ENCODE peak calls at places on chromosomes 12 and 14, in six cellular contexts. E is suprapubic skin, H is PC-3, M is mammary epithelial cell, L is kidney epithelial cell, O is BJ. Q is an unnamed sample. For H3K36me3, the result is how much of the 10 kb centered on the place peaks cover.

GRCh38 chr14:68589447-68590232 is 203.2 kb downstream of the ZFP36L1 start:
- DNase-seq in E (peak), H (no peak), M (no peak), L (no peak), O (peak), Q (no peak)

GRCh38 chr12:75997658-75998057 is 33.9 kb downstream of the PHLDA1 start:
- DNase-seq in E (no peak), H (no peak), M (no peak), L (no peak), O (no peak), Q (no peak)

GRCh38 chr14:75070383-75070782 is 942 bp downstream of the ZC2HC1C start:
- DNase-seq in E (peak), H (no peak), M (no peak), L (no peak), O (no peak), Q (no peak)

GRCh38 chr14:99347561-99347960 is 75.6 kb upstream of the BCL11B start:
- DNase-seq in E (no peak), H (no peak), M (no peak), L (no peak), O (no peak), Q (no peak)

GRCh38 chr12:120851444-120851843 is 52.7 kb downstream of the SPPL3 start:
- DNase-seq in E (no peak), H (no peak), M (no peak), L (no peak), O (no peak), Q (no peak)

GRCh38 chr12:75366629-75367028 is 24.3 kb upstream of the GLIPR1L2 start:
- DNase-seq in E (no peak), H (no peak), M (no peak), L (no peak), O (no peak), Q (no peak)

GRCh38 chr14:52563120-52563519 is 10.5 kb downstream of the GPR137C start:
- DNase-seq in E (no peak), H (peak), M (peak), L (no peak), O (no peak), Q (no peak)

GRCh38 chr12:31732926-31733548 is 4.2 kb upstream of the AMN1 start:
- DNase-seq in E (no peak), H (peak), M (peak), L (peak), O (peak), Q (no peak)

GRCh38 chr12:88896958-88897357 is 316.7 kb upstream of the KITLG start:
- DNase-seq in E (no peak), H (peak), M (no peak), L (no peak), O (peak), Q (no peak)

GRCh38 chr14:89826581-89826980 is 127.9 kb downstream of the EFCAB11 start:
- DNase-seq in E (no peak), H (peak), M (peak), L (no peak), O (no peak), Q (no peak)

GRCh38 chr14:105841022-105842009 is 314.9 kb downstream of the TMEM121 start:
- DNase-seq in E (peak), H (no peak), M (no peak), L (no peak), O (no peak), Q (no peak)

GRCh38 chr12:132622437-132623071 is 4.0 kb downstream of the P2RX2 start:
- DNase-seq in E (no peak), H (peak), M (no peak), L (no peak), O (peak), Q (no peak)

GRCh38 chr12:92175961-92176360 is 30.3 kb upstream of the BTG1 start:
- DNase-seq in E (no peak), H (no peak), M (no peak), L (no peak), O (no peak), Q (no peak)

GRCh38 chr12:958449-959123 is 9.1 kb upstream of the RAD52 start:
- DNase-seq in E (no peak), H (peak), M (no peak), L (no peak), O (no peak), Q (no peak)

GRCh38 chr12:65637774-65638173 is 186.5 kb upstream of the HMGA2 start:
- DNase-seq in E (no peak), H (peak), M (no peak), L (no peak), O (no peak), Q (no peak)

GRCh38 chr12:108720757-108721514 is 10.4 kb downstream of the CORO1C start:
- DNase-seq in E (no peak), H (peak), M (peak), L (no peak), O (no peak), Q (no peak)

DNA sequence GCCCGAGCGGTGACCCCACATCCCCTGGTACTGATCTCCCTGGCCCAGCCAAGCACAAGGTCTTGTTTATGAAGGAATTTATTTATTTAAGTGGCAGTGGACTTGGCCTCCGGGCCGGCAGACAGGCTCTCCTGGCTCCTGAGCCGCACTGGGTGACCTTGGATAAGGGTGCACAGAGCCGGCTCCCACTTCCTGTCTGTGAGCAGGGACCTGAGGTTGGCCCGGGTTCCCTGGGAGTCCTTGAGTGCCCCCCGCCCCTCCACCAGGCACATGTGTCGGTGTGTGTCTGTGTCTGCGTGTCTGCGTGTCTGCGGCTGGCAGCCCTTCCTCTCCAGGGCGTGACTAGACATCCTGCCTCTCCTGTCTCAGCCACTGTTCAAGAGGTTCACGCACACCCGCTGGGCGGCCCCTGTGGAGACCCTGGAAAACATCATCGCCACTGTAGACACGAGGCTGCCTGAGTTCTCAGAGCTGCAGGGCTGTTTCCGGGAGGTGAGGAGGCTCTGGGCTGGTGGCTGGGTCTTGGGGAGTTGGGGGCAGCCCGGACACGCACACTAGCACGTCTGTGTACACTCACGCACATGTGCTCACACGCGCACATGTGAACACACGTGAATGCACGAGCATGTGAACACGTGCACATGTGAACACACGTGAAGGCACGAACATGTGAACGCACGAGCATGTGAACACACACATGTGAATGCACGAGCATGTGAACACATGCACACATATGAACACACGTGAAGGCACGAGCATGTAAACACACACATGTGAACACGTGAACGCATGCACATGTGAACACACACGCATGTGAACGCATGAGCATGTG is 9.3 kb downstream of the TNFAIP2 start:
- DNase-seq in E (no peak), H (no peak), M (no peak), L (no peak), O (no peak), Q (no peak)
- H3K36me3 ChIP-seq in E (half or more), H (under half), M (under half), L (under half), O (under half), Q (under half)

GRCh38 chr12:69602954-69603353 is 7.8 kb downstream of the LRRC10 start:
- DNase-seq in E (no peak), H (no peak), M (no peak), L (no peak), O (no peak), Q (no peak)
- H3K36me3 ChIP-seq in E (half or more), H (under half), M (under half), L (under half), O (under half), Q (half or more)

DNA sequence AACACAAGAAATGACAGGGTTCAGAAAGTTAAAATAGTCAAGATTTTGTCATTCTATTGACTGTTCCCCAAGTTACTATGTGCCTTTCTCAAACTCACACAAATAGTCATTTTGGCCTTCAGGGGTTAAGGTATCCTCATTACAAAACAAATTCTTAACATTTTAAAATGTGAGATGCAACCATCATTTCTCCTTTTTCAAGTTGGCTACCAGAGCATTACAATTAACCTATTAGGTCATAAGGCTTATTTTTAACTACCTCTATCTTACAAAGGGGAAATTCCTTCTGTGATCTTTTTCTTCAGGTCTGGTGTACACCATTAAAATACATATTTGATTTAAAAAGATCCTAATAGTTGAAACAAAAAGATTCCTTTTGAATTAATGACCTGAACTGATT is 61.2 kb downstream of the SLC38A1 start:
- DNase-seq in E (no peak), H (no peak), M (no peak), L (no peak), O (no peak), Q (no peak)
- H3K36me3 ChIP-seq in E (under half), H (half or more), M (under half), L (under half), O (under half), Q (under half)

GRCh38 chr14:95774265-95775160 is 60.6 kb upstream of the TCL1A start:
- DNase-seq in E (no peak), H (peak), M (peak), L (no peak), O (no peak), Q (no peak)

GRCh38 chr14:95765016-95765415 is 51.1 kb upstream of the TCL1A start:
- DNase-seq in E (no peak), H (no peak), M (no peak), L (no peak), O (no peak), Q (no peak)

GRCh38 chr14:95769976-95770375 is 56.1 kb upstream of the TCL1A start:
- DNase-seq in E (no peak), H (no peak), M (no peak), L (no peak), O (no peak), Q (no peak)

DNA sequence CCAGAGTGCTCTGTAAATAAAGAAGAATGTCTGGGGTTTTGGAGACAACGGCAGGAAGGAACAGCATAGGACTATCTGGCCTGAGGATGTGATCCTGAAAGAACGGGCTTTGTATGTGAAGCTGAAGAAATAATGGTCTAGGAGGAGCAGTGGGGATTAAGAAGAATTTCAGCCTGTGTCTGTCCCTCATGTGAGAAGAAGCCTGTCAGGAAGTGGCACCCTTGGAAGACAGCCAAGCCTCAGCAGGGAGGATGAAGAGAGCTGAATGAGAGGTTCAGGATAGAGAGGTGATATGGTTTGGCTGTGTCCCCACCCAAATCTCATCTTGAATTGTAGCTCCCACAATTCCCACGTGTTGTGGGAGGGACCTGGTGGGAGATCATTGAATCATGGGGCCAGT is 56.9 kb upstream of the TCL1A start:
- DNase-seq in E (no peak), H (no peak), M (no peak), L (no peak), O (no peak), Q (no peak)
- H3K36me3 ChIP-seq in E (under half), H (under half), M (under half), L (under half), O (under half), Q (under half)

GRCh38 chr12:106341086-106341879 is 16.3 kb upstream of the POLR3B start:
- DNase-seq in E (no peak), H (no peak), M (no peak), L (no peak), O (no peak), Q (no peak)
- H3K36me3 ChIP-seq in E (under half), H (under half), M (under half), L (under half), O (under half), Q (under half)

GRCh38 chr12:71771069-71771468 is 16.4 kb downstream of the RAB21 start:
- DNase-seq in E (no peak), H (no peak), M (no peak), L (no peak), O (no peak), Q (no peak)
- H3K36me3 ChIP-seq in E (under half), H (under half), M (under half), L (under half), O (under half), Q (under half)

GRCh38 chr12:113820842-113821241 is 145.3 kb downstream of the RBM19 start:
- DNase-seq in E (no peak), H (no peak), M (no peak), L (no peak), O (no peak), Q (no peak)

GRCh38 chr12:113820310-113820709 is 145.8 kb downstream of the RBM19 start:
- DNase-seq in E (no peak), H (no peak), M (no peak), L (no peak), O (no peak), Q (no peak)

GRCh38 chr12:113818833-113819232 is 147.3 kb downstream of the RBM19 start:
- DNase-seq in E (no peak), H (peak), M (no peak), L (no peak), O (no peak), Q (no peak)

GRCh38 chr12:113818278-113818677 is 147.8 kb downstream of the RBM19 start:
- DNase-seq in E (no peak), H (no peak), M (no peak), L (no peak), O (no peak), Q (no peak)

DNA sequence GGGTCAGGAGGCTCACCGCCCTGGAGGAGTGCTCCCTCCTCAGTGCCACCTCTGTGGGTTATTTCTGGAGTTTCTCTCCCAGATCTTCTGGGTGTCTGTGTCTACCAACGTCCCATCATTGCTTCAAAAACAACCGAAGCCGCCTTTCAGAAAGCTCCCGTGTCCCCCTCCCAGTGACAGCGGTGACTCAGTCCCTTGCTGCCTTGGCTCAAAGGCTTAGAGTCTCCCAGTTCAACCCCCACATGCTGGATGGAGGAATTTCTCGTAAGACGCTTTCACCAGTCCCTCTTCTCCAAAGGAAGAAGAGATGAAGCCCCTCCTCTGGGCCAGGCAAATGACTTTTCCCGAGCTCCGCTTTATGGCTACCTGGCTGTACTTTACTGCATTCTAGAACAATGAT is 146.6 kb downstream of the RBM19 start:
- DNase-seq in E (no peak), H (no peak), M (no peak), L (no peak), O (no peak), Q (no peak)
- H3K36me3 ChIP-seq in E (under half), H (under half), M (under half), L (under half), O (under half), Q (under half)

GRCh38 chr14:101914083-101914482 is 50.3 kb upstream of the DYNC1H1 start:
- DNase-seq in E (no peak), H (no peak), M (no peak), L (no peak), O (no peak), Q (no peak)
- H3K36me3 ChIP-seq in E (half or more), H (under half), M (under half), L (under half), O (under half), Q (half or more)

GRCh38 chr14:34750670-34751069 is 36.3 kb upstream of the CFL2 start:
- DNase-seq in E (no peak), H (no peak), M (peak), L (peak), O (no peak), Q (no peak)

GRCh38 chr14:34749408-34749807 is 35.0 kb upstream of the CFL2 start:
- DNase-seq in E (no peak), H (no peak), M (no peak), L (no peak), O (no peak), Q (no peak)

GRCh38 chr14:34754687-34755086 is 40.3 kb upstream of the CFL2 start:
- DNase-seq in E (no peak), H (no peak), M (no peak), L (no peak), O (no peak), Q (no peak)

GRCh38 chr14:34750233-34750632 is 35.8 kb upstream of the CFL2 start:
- DNase-seq in E (no peak), H (no peak), M (no peak), L (no peak), O (no peak), Q (no peak)

GRCh38 chr14:34755215-34755614 is 40.8 kb upstream of the CFL2 start:
- DNase-seq in E (no peak), H (no peak), M (no peak), L (no peak), O (no peak), Q (no peak)
- H3K36me3 ChIP-seq in E (half or more), H (under half), M (under half), L (under half), O (under half), Q (under half)

Q was measured in esophagus muscularis mucosa.